ENCODE peak calls at places on chromosomes 13 and 19, in nine cellular contexts. One of them, this sample, is unnamed.

GRCh38 chr19:3470500-3471128 is 9.7 kb downstream of the SMIM24 start:
- DNase-seq in SK-MEL-5: no peak
- DNase-seq in NCI-H2081: no peak
- DNase-seq in SIG-M5: no peak
- DNase-seq in breast epithelium: no peak
- DNase-seq in T-helper 9 cell: no peak
- DNase-seq in neural progenitor cell: no peak
- DNase-seq in activated naive CD4-positive, alpha-beta T cell treated with anti-CD3 and anti-CD28 coated beads, Interleukin-2, amount 10 ng/mL, durations not matched to agents 7 days and 5 days: no peak
- DNase-seq in AG08395: no peak
- DNase-seq in this sample: no peak

GRCh38 chr13:63435668-63436275 is 2020.1 kb upstream of the PCDH20 start:
- DNase-seq in SK-MEL-5: peak; percentile 83
- DNase-seq in NCI-H2081: no peak
- DNase-seq in SIG-M5: no peak
- DNase-seq in breast epithelium: no peak
- DNase-seq in T-helper 9 cell: no peak
- DNase-seq in neural progenitor cell: no peak
- DNase-seq in activated naive CD4-positive, alpha-beta T cell treated with anti-CD3 and anti-CD28 coated beads, Interleukin-2, amount 10 ng/mL, durations not matched to agents 7 days and 5 days: no peak
- DNase-seq in AG08395: peak; percentile 79
- DNase-seq in this sample: no peak

GRCh38 chr19:848457-848921 is 3.6 kb upstream of the ELANE start:
- DNase-seq in SK-MEL-5: no peak
- DNase-seq in NCI-H2081: no peak
- DNase-seq in SIG-M5: no peak
- DNase-seq in breast epithelium: no peak
- DNase-seq in T-helper 9 cell: no peak
- DNase-seq in neural progenitor cell: no peak
- DNase-seq in activated naive CD4-positive, alpha-beta T cell treated with anti-CD3 and anti-CD28 coated beads, Interleukin-2, amount 10 ng/mL, durations not matched to agents 7 days and 5 days: no peak
- DNase-seq in AG08395: no peak
- DNase-seq in this sample: no peak

GRCh38 chr13:49585220-49586157 is at the start of gene RCBTB1:
- DNase-seq in SK-MEL-5: peak; percentile 59
- DNase-seq in NCI-H2081: peak; percentile 45
- DNase-seq in SIG-M5: no peak
- DNase-seq in breast epithelium: peak; percentile 66
- DNase-seq in T-helper 9 cell: peak; percentile 64
- DNase-seq in neural progenitor cell: peak; percentile 91
- DNase-seq in activated naive CD4-positive, alpha-beta T cell treated with anti-CD3 and anti-CD28 coated beads, Interleukin-2, amount 10 ng/mL, durations not matched to agents 7 days and 5 days: peak; percentile 82
- DNase-seq in AG08395: peak; percentile 92
- DNase-seq in this sample: peak; percentile 49

GRCh38 chr13:44271915-44272341 is 101.7 kb upstream of the SERP2 start:
- DNase-seq in SK-MEL-5: no peak
- DNase-seq in NCI-H2081: no peak
- DNase-seq in SIG-M5: no peak
- DNase-seq in breast epithelium: no peak
- DNase-seq in T-helper 9 cell: no peak
- DNase-seq in neural progenitor cell: no peak
- DNase-seq in activated naive CD4-positive, alpha-beta T cell treated with anti-CD3 and anti-CD28 coated beads, Interleukin-2, amount 10 ng/mL, durations not matched to agents 7 days and 5 days: no peak
- DNase-seq in AG08395: no peak
- DNase-seq in this sample: no peak

GRCh38 chr13:37134411-37135041 is 29.1 kb upstream of the CSNK1A1L start:
- DNase-seq in SK-MEL-5: no peak
- DNase-seq in NCI-H2081: no peak
- DNase-seq in SIG-M5: no peak
- DNase-seq in breast epithelium: no peak
- DNase-seq in T-helper 9 cell: no peak
- DNase-seq in neural progenitor cell: no peak
- DNase-seq in activated naive CD4-positive, alpha-beta T cell treated with anti-CD3 and anti-CD28 coated beads, Interleukin-2, amount 10 ng/mL, durations not matched to agents 7 days and 5 days: no peak
- DNase-seq in AG08395: peak; percentile 31
- DNase-seq in this sample: no peak

GRCh38 chr19:49453757-49454248 is 778 bp downstream of the ALDH16A1 start:
- DNase-seq in SK-MEL-5: no peak
- DNase-seq in NCI-H2081: no peak
- DNase-seq in SIG-M5: no peak
- DNase-seq in breast epithelium: no peak
- DNase-seq in T-helper 9 cell: no peak
- DNase-seq in neural progenitor cell: no peak
- DNase-seq in activated naive CD4-positive, alpha-beta T cell treated with anti-CD3 and anti-CD28 coated beads, Interleukin-2, amount 10 ng/mL, durations not matched to agents 7 days and 5 days: peak; percentile 50
- DNase-seq in AG08395: no peak
- DNase-seq in this sample: no peak

GRCh38 chr13:52852444-52852843 is 4.0 kb upstream of the PCDH8 start:
- DNase-seq in SK-MEL-5: no peak
- DNase-seq in NCI-H2081: peak; percentile 52
- DNase-seq in SIG-M5: no peak
- DNase-seq in breast epithelium: no peak
- DNase-seq in T-helper 9 cell: no peak
- DNase-seq in neural progenitor cell: no peak
- DNase-seq in activated naive CD4-positive, alpha-beta T cell treated with anti-CD3 and anti-CD28 coated beads, Interleukin-2, amount 10 ng/mL, durations not matched to agents 7 days and 5 days: no peak
- DNase-seq in AG08395: no peak
- DNase-seq in this sample: no peak

GRCh38 chr13:19071161-19071936 is 110.3 kb downstream of the TUBA3C start:
- DNase-seq in SK-MEL-5: no peak
- DNase-seq in NCI-H2081: no peak
- DNase-seq in SIG-M5: no peak
- DNase-seq in breast epithelium: peak; percentile 4
- DNase-seq in T-helper 9 cell: no peak
- DNase-seq in neural progenitor cell: no peak
- DNase-seq in activated naive CD4-positive, alpha-beta T cell treated with anti-CD3 and anti-CD28 coated beads, Interleukin-2, amount 10 ng/mL, durations not matched to agents 7 days and 5 days: no peak
- DNase-seq in AG08395: no peak
- DNase-seq in this sample: no peak

GRCh38 chr19:38742906-38743305 is 1.4 kb downstream of the CAPN12 start:
- DNase-seq in SK-MEL-5: no peak
- DNase-seq in NCI-H2081: no peak
- DNase-seq in SIG-M5: no peak
- DNase-seq in breast epithelium: no peak
- DNase-seq in T-helper 9 cell: no peak
- DNase-seq in neural progenitor cell: no peak
- DNase-seq in activated naive CD4-positive, alpha-beta T cell treated with anti-CD3 and anti-CD28 coated beads, Interleukin-2, amount 10 ng/mL, durations not matched to agents 7 days and 5 days: no peak
- DNase-seq in AG08395: no peak
- DNase-seq in this sample: no peak

GRCh38 chr19:41265376-41266153 is 1.4 kb downstream of the HNRNPUL1 start:
- DNase-seq in SK-MEL-5: peak; percentile 29
- DNase-seq in NCI-H2081: no peak
- DNase-seq in SIG-M5: no peak
- DNase-seq in breast epithelium: no peak
- DNase-seq in T-helper 9 cell: no peak
- DNase-seq in neural progenitor cell: peak; percentile 26
- DNase-seq in activated naive CD4-positive, alpha-beta T cell treated with anti-CD3 and anti-CD28 coated beads, Interleukin-2, amount 10 ng/mL, durations not matched to agents 7 days and 5 days: no peak
- DNase-seq in AG08395: peak; percentile 13
- DNase-seq in this sample: no peak

GRCh38 chr13:110371550-110372465 is 64.7 kb downstream of the COL4A2 start:
- DNase-seq in SK-MEL-5: no peak
- DNase-seq in NCI-H2081: no peak
- DNase-seq in SIG-M5: no peak
- DNase-seq in breast epithelium: no peak
- DNase-seq in T-helper 9 cell: no peak
- DNase-seq in neural progenitor cell: no peak
- DNase-seq in activated naive CD4-positive, alpha-beta T cell treated with anti-CD3 and anti-CD28 coated beads, Interleukin-2, amount 10 ng/mL, durations not matched to agents 7 days and 5 days: no peak
- DNase-seq in AG08395: no peak
- DNase-seq in this sample: peak; percentile 6

GRCh38 chr13:88086577-88086976 is 415.4 kb downstream of the SLITRK5 start:
- DNase-seq in SK-MEL-5: no peak
- DNase-seq in NCI-H2081: no peak
- DNase-seq in SIG-M5: no peak
- DNase-seq in breast epithelium: no peak
- DNase-seq in T-helper 9 cell: no peak
- DNase-seq in neural progenitor cell: no peak
- DNase-seq in activated naive CD4-positive, alpha-beta T cell treated with anti-CD3 and anti-CD28 coated beads, Interleukin-2, amount 10 ng/mL, durations not matched to agents 7 days and 5 days: no peak
- DNase-seq in AG08395: peak; percentile 2
- DNase-seq in this sample: no peak

GRCh38 chr13:76813874-76814273 is 72.3 kb downstream of the KCTD12 start:
- DNase-seq in SK-MEL-5: no peak
- DNase-seq in NCI-H2081: no peak
- DNase-seq in SIG-M5: no peak
- DNase-seq in breast epithelium: no peak
- DNase-seq in T-helper 9 cell: no peak
- DNase-seq in neural progenitor cell: no peak
- DNase-seq in activated naive CD4-positive, alpha-beta T cell treated with anti-CD3 and anti-CD28 coated beads, Interleukin-2, amount 10 ng/mL, durations not matched to agents 7 days and 5 days: no peak
- DNase-seq in AG08395: no peak
- DNase-seq in this sample: no peak

GRCh38 chr19:46571495-46571894 is 29.6 kb upstream of the CALM3 start:
- DNase-seq in SK-MEL-5: peak; percentile 62
- DNase-seq in NCI-H2081: no peak
- DNase-seq in SIG-M5: no peak
- DNase-seq in breast epithelium: no peak
- DNase-seq in T-helper 9 cell: no peak
- DNase-seq in neural progenitor cell: peak; percentile 72
- DNase-seq in activated naive CD4-positive, alpha-beta T cell treated with anti-CD3 and anti-CD28 coated beads, Interleukin-2, amount 10 ng/mL, durations not matched to agents 7 days and 5 days: peak; percentile 56
- DNase-seq in AG08395: no peak
- DNase-seq in this sample: peak; percentile 75

GRCh38 chr19:2032296-2032941 is 16.9 kb upstream of the BTBD2 start:
- DNase-seq in SK-MEL-5: peak; percentile 88
- DNase-seq in NCI-H2081: peak; percentile 70
- DNase-seq in SIG-M5: no peak
- DNase-seq in breast epithelium: peak; percentile 99
- DNase-seq in T-helper 9 cell: no peak
- DNase-seq in neural progenitor cell: peak; percentile 31
- DNase-seq in activated naive CD4-positive, alpha-beta T cell treated with anti-CD3 and anti-CD28 coated beads, Interleukin-2, amount 10 ng/mL, durations not matched to agents 7 days and 5 days: peak; percentile 71
- DNase-seq in AG08395: peak; percentile 91
- DNase-seq in this sample: no peak

GRCh38 chr13:83740622-83741021 is 141.7 kb downstream of the SLITRK1 start:
- DNase-seq in SK-MEL-5: no peak
- DNase-seq in NCI-H2081: no peak
- DNase-seq in SIG-M5: no peak
- DNase-seq in breast epithelium: no peak
- DNase-seq in T-helper 9 cell: no peak
- DNase-seq in neural progenitor cell: no peak
- DNase-seq in activated naive CD4-positive, alpha-beta T cell treated with anti-CD3 and anti-CD28 coated beads, Interleukin-2, amount 10 ng/mL, durations not matched to agents 7 days and 5 days: no peak
- DNase-seq in AG08395: no peak
- DNase-seq in this sample: no peak

GRCh38 chr13:26881154-26881553 is 120.6 kb upstream of the GPR12 start:
- DNase-seq in SK-MEL-5: peak; percentile 8
- DNase-seq in NCI-H2081: no peak
- DNase-seq in SIG-M5: no peak
- DNase-seq in breast epithelium: peak; percentile 30
- DNase-seq in T-helper 9 cell: no peak
- DNase-seq in neural progenitor cell: no peak
- DNase-seq in activated naive CD4-positive, alpha-beta T cell treated with anti-CD3 and anti-CD28 coated beads, Interleukin-2, amount 10 ng/mL, durations not matched to agents 7 days and 5 days: no peak
- DNase-seq in AG08395: peak; percentile 27
- DNase-seq in this sample: no peak

GRCh38 chr19:12983561-12984142 is 11.6 kb upstream of the NFIX start:
- DNase-seq in SK-MEL-5: peak; percentile 66
- DNase-seq in NCI-H2081: peak; percentile 60
- DNase-seq in SIG-M5: no peak
- DNase-seq in breast epithelium: peak; percentile 74
- DNase-seq in T-helper 9 cell: peak; percentile 79
- DNase-seq in neural progenitor cell: peak; percentile 91
- DNase-seq in activated naive CD4-positive, alpha-beta T cell treated with anti-CD3 and anti-CD28 coated beads, Interleukin-2, amount 10 ng/mL, durations not matched to agents 7 days and 5 days: peak; percentile 80
- DNase-seq in AG08395: peak; percentile 94
- DNase-seq in this sample: peak; percentile 69

GRCh38 chr13:20119960-20120359 is 40.9 kb downstream of the GJA3 start:
- DNase-seq in SK-MEL-5: no peak
- DNase-seq in NCI-H2081: no peak
- DNase-seq in SIG-M5: no peak
- DNase-seq in breast epithelium: no peak
- DNase-seq in T-helper 9 cell: no peak
- DNase-seq in neural progenitor cell: no peak
- DNase-seq in activated naive CD4-positive, alpha-beta T cell treated with anti-CD3 and anti-CD28 coated beads, Interleukin-2, amount 10 ng/mL, durations not matched to agents 7 days and 5 days: no peak
- DNase-seq in AG08395: no peak
- DNase-seq in this sample: no peak

GRCh38 chr19:48638831-48639381 is 1.7 kb upstream of the DBP start:
- DNase-seq in SK-MEL-5: no peak
- DNase-seq in NCI-H2081: no peak
- DNase-seq in SIG-M5: no peak
- DNase-seq in breast epithelium: peak; percentile 39
- DNase-seq in T-helper 9 cell: no peak
- DNase-seq in neural progenitor cell: no peak
- DNase-seq in activated naive CD4-positive, alpha-beta T cell treated with anti-CD3 and anti-CD28 coated beads, Interleukin-2, amount 10 ng/mL, durations not matched to agents 7 days and 5 days: no peak
- DNase-seq in AG08395: no peak
- DNase-seq in this sample: no peak

GRCh38 chr13:98445340-98446233 is 131.3 kb downstream of the STK24 start:
- DNase-seq in SK-MEL-5: peak; percentile 56
- DNase-seq in NCI-H2081: peak; percentile 55
- DNase-seq in SIG-M5: no peak
- DNase-seq in breast epithelium: peak; percentile 50
- DNase-seq in T-helper 9 cell: peak; percentile 74
- DNase-seq in neural progenitor cell: peak; percentile 85
- DNase-seq in activated naive CD4-positive, alpha-beta T cell treated with anti-CD3 and anti-CD28 coated beads, Interleukin-2, amount 10 ng/mL, durations not matched to agents 7 days and 5 days: peak; percentile 87
- DNase-seq in AG08395: peak; percentile 79
- DNase-seq in this sample: peak; percentile 87

GRCh38 chr13:33193428-33193974 is 92.1 kb downstream of the STARD13 start:
- DNase-seq in SK-MEL-5: no peak
- DNase-seq in NCI-H2081: no peak
- DNase-seq in SIG-M5: no peak
- DNase-seq in breast epithelium: no peak
- DNase-seq in T-helper 9 cell: no peak
- DNase-seq in neural progenitor cell: peak; percentile 73
- DNase-seq in activated naive CD4-positive, alpha-beta T cell treated with anti-CD3 and anti-CD28 coated beads, Interleukin-2, amount 10 ng/mL, durations not matched to agents 7 days and 5 days: no peak
- DNase-seq in AG08395: no peak
- DNase-seq in this sample: no peak

GRCh38 chr19:12701596-12702282 is 5.3 kb upstream of the FBXW9 start:
- DNase-seq in SK-MEL-5: no peak
- DNase-seq in NCI-H2081: no peak
- DNase-seq in SIG-M5: no peak
- DNase-seq in breast epithelium: no peak
- DNase-seq in T-helper 9 cell: no peak
- DNase-seq in neural progenitor cell: no peak
- DNase-seq in activated naive CD4-positive, alpha-beta T cell treated with anti-CD3 and anti-CD28 coated beads, Interleukin-2, amount 10 ng/mL, durations not matched to agents 7 days and 5 days: no peak
- DNase-seq in AG08395: no peak
- DNase-seq in this sample: peak; percentile 55